ENCODE peak calls at places on chromosomes 6 and 20, in eight cellular contexts. F is endothelial cell, X is brain microvascular endothelial cell, G is upper lobe of right lung, J is bronchial epithelial cell, T is H1, D is spleen, Q is T-helper 9 cell. C is an unnamed sample.
A peak's percentile ranks its signal among the peaks of the same experiment; 100 is the strongest.

GRCh38 chr6:80003841-80004198 is 629 bp upstream of the TTK start:
- DNase-seq in F (no peak), X (no peak), G (peak; percentile 63), J (no peak), T (no peak), D (peak; percentile 79), Q (peak; percentile 38), C (no peak)

GRCh38 chr20:3171391-3172125 is 1.8 kb downstream of the LZTS3 start:
- DNase-seq in F (no peak), X (no peak), G (no peak), J (no peak), T (no peak), D (no peak), Q (no peak), C (no peak)

GRCh38 chr6:167493310-167493709 is 168.4 kb downstream of the TTLL2 start:
- DNase-seq in F (no peak), X (no peak), G (no peak), J (no peak), T (no peak), D (no peak), Q (no peak), C (no peak)

GRCh38 chr20:20490673-20491072 is 122.8 kb downstream of the INSM1 start:
- DNase-seq in F (no peak), X (no peak), G (no peak), J (no peak), T (no peak), D (no peak), Q (no peak), C (no peak)

GRCh38 chr6:141361559-141361958 is 771.2 kb upstream of the GJE1 start:
- DNase-seq in F (no peak), X (no peak), G (no peak), J (no peak), T (no peak), D (no peak), Q (no peak), C (no peak)

GRCh38 chr20:48486065-48486464 is 341.7 kb downstream of the PREX1 start:
- DNase-seq in F (no peak), X (no peak), G (no peak), J (no peak), T (no peak), D (no peak), Q (no peak), C (no peak)

GRCh38 chr20:17315491-17316231 is 88.8 kb downstream of the PCSK2 start:
- DNase-seq in F (no peak), X (no peak), G (no peak), J (no peak), T (no peak), D (no peak), Q (no peak), C (no peak)

GRCh38 chr6:53465732-53466131 is 79.2 kb downstream of the GCLC start:
- DNase-seq in F (no peak), X (no peak), G (no peak), J (peak; percentile 78), T (no peak), D (no peak), Q (no peak), C (no peak)

GRCh38 chr20:59657459-59658046 is 53.2 kb downstream of the PHACTR3 start:
- DNase-seq in F (no peak), X (no peak), G (no peak), J (no peak), T (no peak), D (no peak), Q (no peak), C (no peak)

GRCh38 chr20:58308680-58309527 is 611 bp upstream of the RAB22A start:
- DNase-seq in F (peak; percentile 21), X (peak; percentile 12), G (peak; percentile 87), J (no peak), T (no peak), D (peak; percentile 96), Q (peak; percentile 58), C (no peak)

GRCh38 chr6:137829641-137830083 is 37.4 kb upstream of the TNFAIP3 start:
- DNase-seq in F (no peak), X (no peak), G (no peak), J (peak; percentile 83), T (no peak), D (no peak), Q (no peak), C (no peak)

GRCh38 chr6:4653141-4653540 is 123.1 kb upstream of the CDYL start:
- DNase-seq in F (no peak), X (no peak), G (no peak), J (no peak), T (no peak), D (no peak), Q (no peak), C (no peak)

GRCh38 chr6:14661188-14661587 is 543.6 kb downstream of the CD83 start:
- DNase-seq in F (no peak), X (no peak), G (no peak), J (peak; percentile 50), T (no peak), D (no peak), Q (no peak), C (peak; percentile 20)

GRCh38 chr20:40757087-40757486 is 68.1 kb upstream of the MAFB start:
- DNase-seq in F (no peak), X (peak; percentile 4), G (no peak), J (peak; percentile 57), T (no peak), D (no peak), Q (no peak), C (no peak)

GRCh38 chr20:10927936-10928860 is 254.4 kb upstream of the JAG1 start:
- DNase-seq in F (no peak), X (no peak), G (no peak), J (no peak), T (no peak), D (no peak), Q (no peak), C (no peak)

GRCh38 chr6:106119991-106120390 is 33.9 kb downstream of the PRDM1 start:
- DNase-seq in F (no peak), X (no peak), G (no peak), J (no peak), T (no peak), D (no peak), Q (no peak), C (no peak)

GRCh38 chr6:80725156-80725930 is 618.9 kb downstream of the BCKDHB start:
- DNase-seq in F (no peak), X (no peak), G (no peak), J (peak; percentile 18), T (no peak), D (no peak), Q (no peak), C (no peak)

GRCh38 chr6:152313542-152314482 is 323.4 kb downstream of the SYNE1 start:
- DNase-seq in F (no peak), X (peak; percentile 79), G (no peak), J (peak; percentile 71), T (no peak), D (no peak), Q (no peak), C (no peak)

GRCh38 chr20:7406671-7407070 is 533.6 kb downstream of the HAO1 start:
- DNase-seq in F (no peak), X (no peak), G (no peak), J (peak; percentile 50), T (no peak), D (no peak), Q (no peak), C (no peak)

GRCh38 chr6:108168026-108168463 is 2.2 kb downstream of the NR2E1 start:
- DNase-seq in F (no peak), X (no peak), G (no peak), J (no peak), T (no peak), D (no peak), Q (no peak), C (no peak)

GRCh38 chr6:84424956-84425355 is 197.5 kb upstream of the CEP162 start:
- DNase-seq in F (no peak), X (no peak), G (no peak), J (no peak), T (no peak), D (no peak), Q (no peak), C (no peak)

GRCh38 chr6:15183979-15184378 is 61.9 kb upstream of the JARID2 start:
- DNase-seq in F (no peak), X (no peak), G (no peak), J (no peak), T (no peak), D (no peak), Q (no peak), C (no peak)

GRCh38 chr6:79946773-79947190 is 571 bp downstream of the ELOVL4 start:
- DNase-seq in F (peak; percentile 29), X (peak; percentile 38), G (no peak), J (peak; percentile 12), T (no peak), D (no peak), Q (peak; percentile 10), C (peak; percentile 13)

GRCh38 chr6:40349566-40350192 is 237.5 kb downstream of the LRFN2 start:
- DNase-seq in F (no peak), X (no peak), G (no peak), J (no peak), T (no peak), D (no peak), Q (no peak), C (no peak)

GRCh38 chr6:3406362-3406809 is 50.5 kb downstream of the SLC22A23 start:
- DNase-seq in F (no peak), X (no peak), G (no peak), J (no peak), T (no peak), D (no peak), Q (no peak), C (no peak)

GRCh38 chr6:143125455-143125854 is 64.8 kb downstream of the AIG1 start:
- DNase-seq in F (no peak), X (peak; percentile 65), G (no peak), J (no peak), T (no peak), D (no peak), Q (no peak), C (no peak)

GRCh38 chr6:110554966-110555460 is 78.6 kb upstream of the SLC22A16 start:
- DNase-seq in F (no peak), X (no peak), G (no peak), J (no peak), T (no peak), D (no peak), Q (no peak), C (no peak)

GRCh38 chr6:15663057-15663638 is 320 bp upstream of the DTNBP1 start:
- DNase-seq in F (no peak), X (peak; percentile 28), G (no peak), J (peak; percentile 40), T (no peak), D (no peak), Q (no peak), C (no peak)

GRCh38 chr6:17492350-17492749 is 99.0 kb downstream of the CAP2 start:
- DNase-seq in F (no peak), X (no peak), G (no peak), J (no peak), T (no peak), D (no peak), Q (no peak), C (no peak)

C was measured in T-cell.